ENCODE peak calls at places on chromosomes 3 and 15, in six cellular contexts. M is ureter, W is suprapubic skin, D is MV-4-11, G is H9, T is GM06990. Q is an unnamed sample.

GRCh38 chr3:123281406-123281805 is 79.7 kb downstream of the SEC22A start:
- DNase-seq in M (no peak), W (no peak), D (no peak), G (no peak), T (no peak), Q (no peak)

GRCh38 chr3:29128004-29128403 is 152.9 kb upstream of the RBMS3 start:
- DNase-seq in M (no peak), W (no peak), D (no peak), G (no peak), T (no peak), Q (no peak)

GRCh38 chr3:157442729-157443128 is 6.1 kb downstream of the PTX3 start:
- DNase-seq in M (no peak), W (no peak), D (no peak), G (no peak), T (no peak), Q (peak; percentile 61)

GRCh38 chr3:184196536-184196935 is 10.5 kb downstream of the ABCF3 start:
- DNase-seq in M (no peak), W (no peak), D (no peak), G (no peak), T (no peak), Q (no peak)

GRCh38 chr15:63554337-63554927 is 42.8 kb upstream of the FBXL22 start:
- DNase-seq in M (no peak), W (no peak), D (no peak), G (no peak), T (no peak), Q (no peak)

GRCh38 chr15:59138243-59138642 is 33.3 kb downstream of the CCNB2 start:
- DNase-seq in M (no peak), W (no peak), D (peak; percentile 53), G (peak; percentile 86), T (peak; percentile 64), Q (no peak)

GRCh38 chr3:117735481-117736101 is 1026.0 kb downstream of the TUSC7 start:
- DNase-seq in M (no peak), W (no peak), D (no peak), G (no peak), T (no peak), Q (no peak)

GRCh38 chr3:178949896-178950295 is 121.7 kb downstream of the ZMAT3 start:
- DNase-seq in M (no peak), W (no peak), D (no peak), G (no peak), T (no peak), Q (no peak)

GRCh38 chr15:35260961-35261360 is 175.9 kb upstream of the NANOGP8 start:
- DNase-seq in M (no peak), W (no peak), D (no peak), G (no peak), T (no peak), Q (no peak)

GRCh38 chr15:57152666-57153065 is 223.6 kb upstream of the CGNL1 start:
- DNase-seq in M (no peak), W (no peak), D (no peak), G (no peak), T (no peak), Q (no peak)

GRCh38 chr3:121481116-121481895 is 64.5 kb downstream of the POLQ start:
- DNase-seq in M (no peak), W (no peak), D (no peak), G (no peak), T (no peak), Q (no peak)

GRCh38 chr3:127112796-127113570 is 79.9 kb upstream of the PRR23E start:
- DNase-seq in M (no peak), W (peak; percentile 14), D (no peak), G (no peak), T (no peak), Q (no peak)

GRCh38 chr15:90318591-90318990 is 33.5 kb upstream of the ZNF774 start:
- DNase-seq in M (no peak), W (peak; percentile 40), D (no peak), G (no peak), T (no peak), Q (peak; percentile 34)

GRCh38 chr3:108222813-108223307 is 636 bp upstream of the IFT57 start:
- DNase-seq in M (no peak), W (no peak), D (no peak), G (no peak), T (no peak), Q (no peak)

GRCh38 chr3:184315871-184316661 is 1.7 kb downstream of the EIF4G1 start:
- DNase-seq in M (no peak), W (peak; percentile 70), D (no peak), G (no peak), T (no peak), Q (no peak)

GRCh38 chr3:16174976-16175901 is 759 bp downstream of the GALNT15 start:
- DNase-seq in M (no peak), W (no peak), D (no peak), G (peak; percentile 26), T (no peak), Q (no peak)

GRCh38 chr3:188779537-188779936 is 392.2 kb upstream of the TPRG1 start:
- DNase-seq in M (no peak), W (no peak), D (no peak), G (no peak), T (no peak), Q (no peak)

GRCh38 chr15:33029247-33029646 is 165.3 kb downstream of the FMN1 start:
- DNase-seq in M (no peak), W (no peak), D (no peak), G (no peak), T (no peak), Q (no peak)

GRCh38 chr15:49645937-49646336 is 25.1 kb downstream of the DTWD1 start:
- DNase-seq in M (peak; percentile 50), W (no peak), D (no peak), G (no peak), T (no peak), Q (no peak)

GRCh38 chr3:39434574-39434973 is 28.1 kb downstream of the RPSA start:
- DNase-seq in M (no peak), W (no peak), D (no peak), G (no peak), T (no peak), Q (peak; percentile 50)

GRCh38 chr3:162769559-162769958 is 1273.0 kb downstream of the OTOL1 start:
- DNase-seq in M (no peak), W (no peak), D (no peak), G (no peak), T (no peak), Q (no peak)

GRCh38 chr3:154214320-154214719 is 93.1 kb downstream of the ARHGEF26 start:
- DNase-seq in M (no peak), W (no peak), D (no peak), G (no peak), T (no peak), Q (no peak)

GRCh38 chr3:168036654-168037419 is 58.9 kb downstream of the GOLIM4 start:
- DNase-seq in M (no peak), W (no peak), D (no peak), G (no peak), T (no peak), Q (no peak)

GRCh38 chr3:194598771-194599557 is 34.3 kb downstream of the TMEM44 start:
- DNase-seq in M (no peak), W (no peak), D (no peak), G (no peak), T (no peak), Q (no peak)

GRCh38 chr3:176521531-176522175 is 675.6 kb downstream of the TBL1XR1 start:
- DNase-seq in M (no peak), W (no peak), D (no peak), G (no peak), T (no peak), Q (no peak)

GRCh38 chr3:72725229-72725628 is 123.0 kb downstream of the SHQ1 start:
- DNase-seq in M (no peak), W (no peak), D (no peak), G (no peak), T (no peak), Q (no peak)